ENCODE peak calls at places on chromosomes 12 and 14, in seven cellular contexts. N is cardiac muscle cell, W is endothelial cell, A is neural crest cell, B is pancreas, O is HCT116, I is GM10248. K is an unnamed sample.

GRCh38 chr12:4290011-4290790 is 16.6 kb downstream of the CCND2 start:
- DNase-seq in B (no peak), O (no peak), I (no peak), N (no peak), W (no peak), A (no peak), K (no peak)

GRCh38 chr14:49962616-49963015 is 69.7 kb downstream of the ARF6 start:
- DNase-seq in A (no peak), N (no peak), W (no peak), I (peak; percentile 72), B (no peak), O (no peak), K (peak; percentile 73)

GRCh38 chr12:152440-152839 is 61.5 kb downstream of the SLC6A12 start:
- DNase-seq in B (no peak), I (no peak), W (no peak), O (no peak), N (peak; percentile 46), A (no peak), K (no peak)

GRCh38 chr12:96906498-96906848 is 584 bp upstream of the NEDD1 start:
- DNase-seq in W (no peak), N (no peak), B (no peak), O (no peak), A (no peak), I (no peak), K (no peak)

GRCh38 chr14:73718742-73719251 is 4.6 kb upstream of the PNMA1 start:
- DNase-seq in A (peak; percentile 60), I (no peak), B (no peak), W (no peak), O (no peak), N (no peak), K (no peak)

GRCh38 chr12:124622764-124623163 is 55.4 kb upstream of the NCOR2 start:
- DNase-seq in N (no peak), O (no peak), B (no peak), W (no peak), I (no peak), A (no peak), K (no peak)

GRCh38 chr14:32434180-32434579 is 105.1 kb downstream of the AKAP6 start:
- DNase-seq in N (no peak), A (no peak), O (no peak), W (no peak), B (no peak), I (no peak), K (no peak)

GRCh38 chr12:57694459-57695019 is 607 bp downstream of the OS9 start:
- DNase-seq in B (peak; percentile 11), A (no peak), N (peak; percentile 4), O (no peak), W (peak; percentile 25), I (no peak), K (peak; percentile 23)

GRCh38 chr14:32618991-32619390 is 289.9 kb downstream of the AKAP6 start:
- DNase-seq in O (no peak), A (no peak), I (no peak), N (no peak), W (no peak), B (no peak), K (no peak)

GRCh38 chr12:97716356-97716755 is 253.8 kb downstream of the RMST start:
- DNase-seq in W (no peak), A (no peak), B (no peak), N (peak; percentile 1), I (no peak), O (no peak), K (peak; percentile 30)

GRCh38 chr14:60510976-60511599 is 2.1 kb downstream of the SIX6 start:
- DNase-seq in A (no peak), B (no peak), W (no peak), O (no peak), I (no peak), N (no peak), K (no peak)

GRCh38 chr14:90429764-90430163 is 32.9 kb downstream of the CALM1 start:
- DNase-seq in O (no peak), W (no peak), A (no peak), N (no peak), I (no peak), B (no peak), K (no peak)

GRCh38 chr12:13371367-13371766 is 174.8 kb downstream of the EMP1 start:
- DNase-seq in A (no peak), I (no peak), N (no peak), B (no peak), O (no peak), W (no peak), K (no peak)

GRCh38 chr14:22768947-22769346 is 2.5 kb downstream of the OXA1L start:
- DNase-seq in N (no peak), O (no peak), W (no peak), B (no peak), A (no peak), I (no peak), K (no peak)

GRCh38 chr14:101845896-101846295 is 84.4 kb downstream of the PPP2R5C start:
- DNase-seq in N (no peak), A (no peak), B (no peak), O (no peak), I (no peak), W (no peak), K (no peak)

GRCh38 chr14:55075628-55076027 is 24.2 kb downstream of the MAPK1IP1L start:
- DNase-seq in N (no peak), B (no peak), W (no peak), O (no peak), A (no peak), I (no peak), K (no peak)

GRCh38 chr14:55073856-55074255 is 22.4 kb downstream of the MAPK1IP1L start:
- DNase-seq in I (no peak), N (peak; percentile 86), O (no peak), B (no peak), A (no peak), W (no peak), K (no peak)

GRCh38 chr14:55077155-55077554 is 25.7 kb downstream of the MAPK1IP1L start:
- DNase-seq in A (no peak), W (no peak), O (peak; percentile 58), B (no peak), N (peak; percentile 38), I (no peak), K (peak; percentile 73)

GRCh38 chr14:55074662-55075061 is 23.2 kb downstream of the MAPK1IP1L start:
- DNase-seq in B (no peak), O (no peak), I (peak; percentile 39), A (no peak), W (no peak), N (no peak), K (no peak)

GRCh38 chr14:55077691-55078151 is 26.3 kb downstream of the MAPK1IP1L start:
- DNase-seq in I (no peak), O (peak; percentile 92), W (no peak), B (peak; percentile 37), N (peak; percentile 60), A (no peak), K (peak; percentile 83)
- TF ChIP-seq CTCF in I (no peak), O (no peak), W (no peak), B (no peak), N (no peak), A (no peak), K (no peak)

GRCh38 chr12:56599041-56599440 is 31.1 kb downstream of the BAZ2A start:
- DNase-seq in B (no peak), W (no peak), O (no peak), N (no peak), A (no peak), I (no peak), K (no peak)

GRCh38 chr12:56599797-56600196 is 30.3 kb downstream of the BAZ2A start:
- DNase-seq in N (no peak), I (no peak), W (no peak), B (no peak), A (no peak), O (no peak), K (no peak)

GRCh38 chr12:56600753-56601152 is 29.4 kb downstream of the BAZ2A start:
- DNase-seq in A (no peak), I (no peak), W (no peak), O (no peak), B (no peak), N (no peak), K (no peak)

GRCh38 chr12:56602239-56602638 is 27.9 kb downstream of the BAZ2A start:
- DNase-seq in I (no peak), B (no peak), N (peak; percentile 30), W (no peak), A (no peak), O (no peak), K (no peak)

DNA sequence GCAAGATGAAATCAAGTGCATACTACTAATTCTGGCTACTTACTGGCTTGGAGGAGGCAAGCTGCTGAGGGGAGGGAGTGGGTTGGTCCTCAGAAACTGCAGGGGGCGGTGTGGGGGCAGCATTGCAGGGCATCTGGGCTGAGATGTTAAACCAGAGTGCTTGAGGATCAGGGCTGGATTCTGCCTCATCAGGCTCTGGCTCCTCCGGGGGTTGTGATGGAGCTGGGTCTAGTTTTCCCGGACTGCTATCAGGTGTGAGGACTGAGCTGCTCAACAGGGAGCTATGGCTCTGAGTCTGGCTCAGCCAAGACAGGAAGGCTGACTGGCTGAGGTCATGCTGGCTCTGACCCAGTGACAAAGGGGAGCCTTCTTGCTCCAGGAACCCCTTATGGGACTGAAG is 28.6 kb downstream of the BAZ2A start:
- DNase-seq in W (peak; percentile 28), I (peak; percentile 42), B (no peak), A (no peak), N (no peak), O (no peak), K (peak; percentile 52)
- TF ChIP-seq CTCF in W (no peak), I (no peak), B (no peak), A (peak; percentile 24), N (no peak), O (peak; percentile 23), K (no peak)

GRCh38 chr12:47795814-47796411 is 22.9 kb downstream of the SLC48A1 start:
- DNase-seq in B (no peak), N (no peak), O (no peak), W (no peak), A (no peak), I (no peak), K (no peak)

GRCh38 chr12:47798481-47798948 is 21.2 kb downstream of the HDAC7 start:
- DNase-seq in O (no peak), N (no peak), W (no peak), B (no peak), A (no peak), I (no peak), K (no peak)

GRCh38 chr12:47799357-47799955 is 20.2 kb downstream of the HDAC7 start:
- DNase-seq in W (no peak), A (no peak), N (peak; percentile 60), O (no peak), I (no peak), B (no peak), K (no peak)

GRCh38 chr12:47795121-47795813 is 22.2 kb downstream of the SLC48A1 start:
- DNase-seq in A (no peak), B (no peak), O (no peak), W (no peak), N (no peak), I (no peak), K (no peak)

DNA sequence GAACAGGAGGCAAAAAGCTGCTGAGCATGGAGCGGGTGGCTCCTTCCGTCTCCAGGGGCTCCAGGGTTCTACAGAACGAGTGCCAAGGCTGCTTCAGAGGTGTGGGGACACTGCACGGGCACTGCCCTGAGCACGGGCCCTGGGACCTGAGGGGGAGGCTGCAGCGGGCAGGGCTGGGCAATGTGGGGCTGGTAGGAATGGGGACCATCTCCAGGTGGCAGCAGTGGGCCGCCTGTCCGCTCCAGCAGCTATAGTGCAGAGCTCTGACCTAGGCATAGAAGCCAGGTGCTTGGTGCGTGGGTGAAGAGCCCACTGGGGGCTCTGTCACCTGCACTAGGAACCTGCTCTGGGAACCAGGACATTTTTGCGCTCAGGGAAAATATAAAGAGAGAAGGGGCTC is 22.3 kb downstream of the HDAC7 start:
- DNase-seq in O (no peak), N (no peak), B (no peak), W (no peak), A (no peak), I (peak; percentile 74), K (no peak)
- TF ChIP-seq CTCF in O (peak; percentile 51), N (peak; percentile 25), B (no peak), W (no peak), A (peak; percentile 47), I (peak; percentile 57), K (no peak)

GRCh38 chr12:112559784-112560183 is 141.0 kb downstream of the PTPN11 start:
- DNase-seq in W (no peak), O (no peak), I (no peak), A (no peak), N (peak; percentile 2), B (no peak), K (no peak)
- TF ChIP-seq CTCF in W (no peak), O (no peak), I (no peak), A (no peak), N (no peak), B (no peak), K (no peak)